ENCODE peak calls at places on chromosomes 5 and 9, in ten cellular contexts. N is uterus, B is hepatocyte, A is HCT116, E is stomach, V is transverse colon, M is SK-N-SH, P is colonic mucosa, W is right atrium auricular region, R is astrocyte. G is an unnamed sample. For H3K9me3, the result is how much of the 10 kb centered on the place peaks cover.

GRCh38 chr5:128015478-128015877 is 68.1 kb upstream of the SLC12A2 start:
- DNase-seq in R (no peak), M (no peak), A (no peak), N (no peak), B (no peak), V (no peak), E (no peak), P (no peak), W (no peak), G (no peak)

GRCh38 chr9:93123561-93124283 is 10.3 kb downstream of the NINJ1 start:
- DNase-seq in B (peak), W (no peak), P (no peak), E (no peak), R (no peak), M (peak), N (peak), A (no peak), V (peak), G (peak)

GRCh38 chr5:103454774-103455173 is 107.8 kb downstream of the NUDT12 start:
- DNase-seq in A (no peak), R (no peak), M (no peak), W (no peak), P (no peak), N (no peak), B (no peak), V (no peak), E (no peak), G (no peak)

GRCh38 chr5:135481908-135482307 is 29.8 kb upstream of the TIFAB start:
- DNase-seq in R (no peak), N (no peak), M (no peak), V (no peak), A (no peak), E (no peak), W (no peak), B (no peak), P (no peak), G (no peak)

GRCh38 chr9:10701906-10702305 is 89.1 kb upstream of the PTPRD start:
- DNase-seq in A (no peak), N (no peak), V (no peak), E (no peak), W (no peak), B (no peak), M (no peak), R (no peak), P (no peak), G (no peak)

GRCh38 chr5:109945723-109946480 is 256.2 kb downstream of the MAN2A1 start:
- DNase-seq in N (no peak), W (no peak), B (no peak), P (no peak), E (no peak), V (no peak), A (no peak), M (no peak), R (no peak), G (no peak)

GRCh38 chr5:40288791-40289475 is 390.8 kb upstream of the PTGER4 start:
- DNase-seq in N (no peak), A (no peak), B (no peak), V (no peak), W (no peak), M (no peak), P (no peak), E (no peak), R (no peak), G (no peak)

GRCh38 chr5:124718376-124718775 is 28.1 kb downstream of the ZNF608 start:
- DNase-seq in R (no peak), B (no peak), A (no peak), M (peak), V (no peak), N (no peak), E (no peak), P (no peak), W (no peak), G (peak)

GRCh38 chr9:116494815-116495634 is 192.1 kb upstream of the TRIM32 start:
- DNase-seq in A (peak), W (no peak), R (no peak), M (no peak), E (peak), P (peak), N (no peak), B (peak), V (peak), G (peak)

GRCh38 chr5:113381015-113381326 is 53.8 kb downstream of the TSSK1B start:
- DNase-seq in A (no peak), W (no peak), R (no peak), E (no peak), N (no peak), V (no peak), P (no peak), B (no peak), M (no peak), G (no peak)

GRCh38 chr9:72315089-72315509 is 49.9 kb downstream of the ZFAND5 start:
- DNase-seq in M (no peak), E (peak), B (peak), V (peak), R (peak), N (peak), W (peak), P (peak), A (no peak), G (peak)

GRCh38 chr5:171582849-171583248 is 163.4 kb downstream of the FGF18 start:
- DNase-seq in B (no peak), M (no peak), V (no peak), E (no peak), R (no peak), N (no peak), P (no peak), W (no peak), A (no peak), G (no peak)

GRCh38 chr9:129932303-129933151 is 97.3 kb downstream of the USP20 start:
- DNase-seq in M (peak), V (no peak), P (no peak), N (no peak), E (no peak), B (no peak), W (no peak), R (peak), A (no peak), G (no peak)

GRCh38 chr9:5872496-5872895 is 18.2 kb upstream of the MLANA start:
- DNase-seq in R (no peak), A (no peak), N (no peak), B (no peak), W (no peak), E (no peak), P (no peak), M (no peak), V (no peak), G (no peak)

GRCh38 chr5:137361275-137361674 is 137.9 kb downstream of the SPOCK1 start:
- DNase-seq in R (peak), P (no peak), M (peak), N (no peak), W (no peak), A (no peak), V (no peak), E (no peak), B (no peak), G (no peak)

GRCh38 chr5:14267166-14267838 is 124.2 kb downstream of the TRIO start:
- DNase-seq in W (no peak), E (no peak), R (peak), N (no peak), P (no peak), B (no peak), V (no peak), A (no peak), M (no peak), G (no peak)

GRCh38 chr5:135608761-135609443 is 30.1 kb upstream of the CXCL14 start:
- DNase-seq in A (no peak), N (no peak), P (peak), W (no peak), M (no peak), E (no peak), B (no peak), R (no peak), V (no peak), G (peak)

GRCh38 chr5:15446552-15446951 is 53.4 kb upstream of the FBXL7 start:
- DNase-seq in M (no peak), R (peak), N (no peak), P (no peak), V (no peak), E (no peak), W (no peak), B (no peak), A (no peak), G (no peak)

GRCh38 chr9:76905984-76906861 is at the start of gene PRUNE2:
- DNase-seq in N (peak), W (peak), A (no peak), P (peak), B (peak), V (peak), M (peak), R (peak), E (peak), G (peak)

GRCh38 chr9:74071502-74071901 is 425.6 kb upstream of the RORB start:
- DNase-seq in V (no peak), A (no peak), W (no peak), P (no peak), B (no peak), E (no peak), N (no peak), R (no peak), M (no peak), G (no peak)

GRCh38 chr9:38445154-38446043 is 21.1 kb upstream of the IGFBPL1 start:
- DNase-seq in W (no peak), E (no peak), P (no peak), B (no peak), V (no peak), R (no peak), A (no peak), N (no peak), M (no peak), G (no peak)

GRCh38 chr9:87865626-87866025 is 17.1 kb upstream of the SPATA31E1 start:
- DNase-seq in M (no peak), N (no peak), B (no peak), P (no peak), R (no peak), A (no peak), V (no peak), E (no peak), W (no peak), G (no peak)

GRCh38 chr9:3398232-3398648 is 127.6 kb downstream of the RFX3 start:
- DNase-seq in N (no peak), P (no peak), A (no peak), R (no peak), M (no peak), B (no peak), V (no peak), E (no peak), W (no peak), G (no peak)

GRCh38 chr9:132288956-132289355 is 65.8 kb downstream of the SETX start:
- DNase-seq in B (no peak), A (no peak), R (peak), P (no peak), W (no peak), N (no peak), E (no peak), M (no peak), V (no peak), G (no peak)

GRCh38 chr9:32589083-32589713 is 16.2 kb upstream of the NDUFB6 start:
- DNase-seq in W (no peak), B (peak), P (no peak), E (no peak), M (peak), A (peak), N (no peak), R (peak), V (no peak), G (no peak)

GRCh38 chr5:145838276-145838675 is 3.1 kb upstream of the PRELID2 start:
- DNase-seq in P (no peak), W (no peak), M (no peak), N (no peak), B (peak), R (no peak), A (no peak), V (no peak), E (peak), G (peak)

GRCh38 chr9:132136151-132136892 is 25.5 kb upstream of the NTNG2 start:
- DNase-seq in W (no peak), N (no peak), R (no peak), A (no peak), M (no peak), E (no peak), B (no peak), V (no peak), P (no peak), G (no peak)

GRCh38 chr9:93143830-93144530 is 9.9 kb upstream of the NINJ1 start:
- DNase-seq in V (peak), R (no peak), B (no peak), W (no peak), M (peak), E (no peak), N (no peak), P (peak), A (no peak), G (no peak)

GRCh38 chr5:93676707-93677106 is 64.7 kb downstream of the POU5F2 start:
- DNase-seq in V (no peak), R (no peak), B (no peak), P (no peak), N (no peak), A (no peak), W (no peak), E (no peak), M (no peak), G (no peak)

GRCh38 chr9:97861148-97861475 is 8.1 kb downstream of the FOXE1 start:
- DNase-seq in A (no peak), E (no peak), M (no peak), R (no peak), P (no peak), W (no peak), B (no peak), N (no peak), V (no peak), G (no peak)

GRCh38 chr5:156491766-156492165 is 164.8 kb downstream of the SGCD start:
- DNase-seq in W (no peak), R (no peak), P (no peak), E (no peak), N (no peak), A (no peak), B (no peak), V (no peak), M (no peak), G (no peak)

GRCh38 chr5:178327931-178328711 is 95.5 kb upstream of the PHYKPL start:
- DNase-seq in E (no peak), M (no peak), N (no peak), P (no peak), V (no peak), A (no peak), R (no peak), W (no peak), B (no peak), G (no peak)

GRCh38 chr5:102866315-102866693 is 111.2 kb downstream of the PAM start:
- DNase-seq in V (no peak), N (no peak), M (no peak), A (no peak), P (no peak), E (no peak), W (no peak), R (no peak), B (no peak), G (no peak)

GRCh38 chr5:72138943-72139467 is 31.7 kb downstream of the MAP1B start:
- DNase-seq in E (no peak), R (peak), N (no peak), W (no peak), P (no peak), M (no peak), B (no peak), V (no peak), A (no peak), G (peak)

GRCh38 chr5:40165789-40166728 is 513.7 kb upstream of the PTGER4 start:
- DNase-seq in B (no peak), P (no peak), N (no peak), V (no peak), R (no peak), M (no peak), A (no peak), W (no peak), E (no peak), G (no peak)

DNA sequence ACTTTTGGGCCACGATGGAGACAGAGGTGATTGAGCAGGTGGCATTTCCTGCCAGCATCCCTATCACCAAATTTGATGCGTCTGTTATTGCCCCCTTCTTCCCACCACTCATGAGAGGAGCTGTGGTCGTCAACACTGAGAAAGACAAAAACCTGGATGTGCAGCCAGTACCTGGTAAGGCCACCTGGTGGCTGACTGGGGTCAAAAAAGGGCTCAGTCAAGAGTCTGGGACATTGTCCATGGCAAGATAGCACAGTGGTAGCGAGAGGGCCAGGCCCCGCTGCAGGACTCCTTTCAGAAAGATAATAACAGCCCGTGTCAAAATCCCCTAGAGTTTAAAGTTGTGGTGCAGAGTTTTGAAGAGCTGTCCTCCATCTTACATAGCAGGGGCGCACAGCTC is 40.8 kb downstream of the CSF1R start:
- DNase-seq in M (no peak), R (no peak), N (no peak), P (no peak), V (no peak), W (no peak), E (no peak), B (no peak), A (no peak), G (no peak)
- TF ChIP-seq CTCF in M (peak), R (no peak), N (no peak), P (no peak), V (no peak), W (no peak), E (no peak), B (no peak), A (peak), G (no peak)

GRCh38 chr5:59544573-59544972 is 349.0 kb downstream of the PDE4D start:
- DNase-seq in R (no peak), W (no peak), A (no peak), B (no peak), V (no peak), M (no peak), P (no peak), E (no peak), N (no peak), G (no peak)

GRCh38 chr5:59547731-59548130 is 345.8 kb downstream of the PDE4D start:
- DNase-seq in B (no peak), R (no peak), N (no peak), M (no peak), E (no peak), P (no peak), W (no peak), A (no peak), V (no peak), G (no peak)

GRCh38 chr5:59553992-59554391 is 339.5 kb downstream of the PDE4D start:
- DNase-seq in A (no peak), M (no peak), R (no peak), V (no peak), P (no peak), W (no peak), B (no peak), E (no peak), N (no peak), G (no peak)

GRCh38 chr5:59543826-59544442 is 349.6 kb downstream of the PDE4D start:
- DNase-seq in N (no peak), M (no peak), W (no peak), R (no peak), V (peak), A (no peak), B (no peak), P (no peak), E (no peak), G (no peak)

GRCh38 chr5:59548807-59549357 is 344.6 kb downstream of the PDE4D start:
- DNase-seq in V (no peak), N (no peak), E (peak), B (peak), R (no peak), W (no peak), P (no peak), M (no peak), A (no peak), G (no peak)
- H3K27ac ChIP-seq in V (no peak), N (no peak), E (peak), B (peak), R (no peak), W (no peak), P (no peak), M (no peak), A (no peak), G (no peak)

DNA sequence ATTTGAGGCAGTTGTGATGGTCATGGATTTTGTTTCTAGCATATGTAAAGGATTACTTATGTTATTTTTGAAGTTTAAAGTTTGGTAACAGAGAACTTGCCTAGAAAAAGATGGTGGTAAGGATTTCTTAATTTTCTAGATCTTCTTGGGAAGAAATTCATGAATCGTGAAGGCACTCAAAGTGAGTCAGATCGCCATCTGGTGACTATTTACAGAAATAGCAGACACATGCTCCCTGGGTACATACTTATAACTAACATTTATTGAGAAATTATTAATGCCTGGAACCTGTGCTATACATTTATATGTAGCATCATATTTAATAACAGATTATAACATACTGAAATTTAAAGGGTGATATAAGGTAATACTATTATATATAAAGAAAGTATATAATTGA is 299.7 kb downstream of the IZUMO3 start:
- DNase-seq in E (no peak), P (no peak), W (no peak), N (no peak), R (no peak), M (peak), V (no peak), B (peak), A (peak), G (no peak)
- H3K9me3 ChIP-seq in E (under half), P (under half), W (under half), N (under half), R (under half), M (under half), V (under half), B (under half), A (under half), G (under half)

DNA sequence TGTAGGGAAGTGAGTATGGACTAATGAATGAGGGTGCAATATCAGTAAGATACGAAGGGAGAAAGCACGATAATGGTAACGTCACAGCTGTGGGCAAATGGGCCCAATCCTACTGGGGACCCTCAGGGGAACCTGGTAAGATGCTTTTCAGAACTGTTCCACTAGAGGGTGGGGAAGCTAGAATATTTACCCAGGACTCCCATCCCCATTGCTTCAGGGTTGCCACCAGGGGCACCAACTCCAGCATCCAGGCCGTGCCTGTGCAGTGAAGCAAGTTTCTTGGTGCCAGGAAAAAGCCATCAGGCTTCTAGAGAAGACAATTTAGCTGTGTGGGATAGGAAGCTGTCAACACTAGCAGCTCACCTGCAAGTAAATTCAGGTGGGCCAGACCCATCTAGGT is 409.3 kb downstream of the AGTPBP1 start:
- DNase-seq in M (peak), W (no peak), N (no peak), A (peak), V (no peak), B (no peak), E (no peak), P (no peak), R (no peak), G (no peak)
- TF ChIP-seq CTCF in M (peak), W (no peak), N (no peak), A (peak), V (no peak), B (no peak), E (no peak), P (no peak), R (peak), G (no peak)

G was measured in adrenal gland.